ENCODE peak calls at places on chromosomes 5 and 9, in seven cellular contexts. B is HCT116, T is K562, Q is A549, S is GM12878, H is HepG2, I is H1. M is an unnamed sample.

GRCh38 chr5:2303391-2304100 is 420.8 kb upstream of the IRX4 start:
- DNase-seq in B (no peak), T (no peak), Q (no peak), S (no peak), H (no peak), I (no peak), M (no peak)

GRCh38 chr5:157993201-157993600 is 134.3 kb upstream of the CLINT1 start:
- DNase-seq in B (no peak), T (no peak), Q (no peak), S (no peak), H (no peak), I (no peak), M (no peak)

GRCh38 chr5:88787856-88788255 is 95.1 kb downstream of the MEF2C start:
- DNase-seq in B (no peak), T (no peak), Q (no peak), S (no peak), H (no peak), I (no peak), M (no peak)

GRCh38 chr5:177997319-177997670 is 1.3 kb upstream of the PROP1 start:
- DNase-seq in B (no peak), T (no peak), Q (no peak), S (no peak), H (no peak), I (no peak), M (no peak)

GRCh38 chr9:89564257-89564878 is 40.4 kb upstream of the GADD45G start:
- DNase-seq in B (peak), T (peak), Q (peak), S (no peak), H (peak), I (peak), M (no peak)

GRCh38 chr5:74864823-74865222 is 1.4 kb downstream of the FAM169A start:
- DNase-seq in B (no peak), T (no peak), Q (no peak), S (no peak), H (peak), I (no peak), M (no peak)

GRCh38 chr5:133154274-133155088 is 102.7 kb downstream of the HSPA4 start:
- DNase-seq in B (no peak), T (no peak), Q (no peak), S (no peak), H (no peak), I (no peak), M (no peak)

GRCh38 chr9:134964686-134965085 is 47.0 kb upstream of the FCN1 start:
- DNase-seq in B (no peak), T (no peak), Q (no peak), S (no peak), H (no peak), I (no peak), M (no peak)

GRCh38 chr5:94181940-94182339 is 436.5 kb downstream of the KIAA0825 start:
- DNase-seq in B (peak), T (no peak), Q (peak), S (no peak), H (peak), I (no peak), M (peak)

GRCh38 chr5:180353963-180354574 is 933 bp upstream of the GFPT2 start:
- DNase-seq in B (no peak), T (no peak), Q (no peak), S (no peak), H (no peak), I (no peak), M (no peak)

GRCh38 chr9:126638571-126639132 is 24.9 kb downstream of the LMX1B start:
- DNase-seq in B (no peak), T (no peak), Q (no peak), S (no peak), H (no peak), I (no peak), M (no peak)

GRCh38 chr5:141529002-141529401 is 40.1 kb downstream of the PCDHGC5 start:
- DNase-seq in B (no peak), T (no peak), Q (no peak), S (no peak), H (no peak), I (no peak), M (peak)

DNA sequence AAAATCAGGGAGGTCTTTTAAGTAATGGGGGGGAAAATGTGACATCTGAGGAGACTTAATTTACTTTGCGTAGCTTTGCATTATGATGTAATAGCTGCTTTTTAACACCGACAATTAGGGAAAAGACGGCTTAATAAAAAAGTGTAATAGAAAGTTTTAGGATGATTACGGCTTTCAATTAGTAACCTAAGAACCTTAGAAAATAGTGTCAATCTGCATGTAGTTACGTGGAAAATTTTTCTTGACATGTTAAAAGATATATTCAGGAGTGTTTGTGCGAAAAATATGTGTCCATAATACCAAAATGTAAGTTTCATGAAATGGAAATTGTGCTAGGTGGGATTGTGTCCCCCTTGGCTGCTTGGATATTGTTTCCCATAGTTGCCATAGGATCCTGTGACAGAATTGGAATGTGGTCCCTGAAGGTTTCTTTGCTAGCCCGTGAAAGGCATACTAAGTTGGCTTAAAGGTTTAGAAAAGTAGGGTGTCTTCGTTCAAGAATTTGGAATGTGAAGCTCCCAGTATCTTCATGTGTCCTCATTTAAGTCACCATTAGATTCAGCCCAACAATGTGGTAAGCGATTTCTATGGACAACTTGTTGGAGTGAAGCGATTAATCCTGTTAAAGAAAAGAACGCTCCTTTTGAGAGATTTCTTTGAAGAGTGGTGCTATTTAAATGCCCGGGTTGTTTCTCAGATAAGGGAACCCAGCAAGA is 1.9 kb downstream of the RGMB start:
- DNase-seq in B (no peak), T (no peak), Q (no peak), S (no peak), H (no peak), I (no peak), M (no peak)
- TF ChIP-seq CEBPB in B (no peak), T (no peak), Q (no peak), S (no peak), H (no peak), I (no peak), M (peak)

GRCh38 chr5:135535420-135535819 is 344 bp downstream of the NEUROG1 start:
- DNase-seq in B (no peak), T (no peak), Q (peak), S (no peak), H (no peak), I (no peak), M (no peak)

GRCh38 chr5:135537271-135537670 is 1.5 kb upstream of the NEUROG1 start:
- DNase-seq in B (no peak), T (no peak), Q (no peak), S (no peak), H (no peak), I (no peak), M (no peak)

GRCh38 chr5:135534609-135535419 is 950 bp downstream of the NEUROG1 start:
- DNase-seq in B (no peak), T (no peak), Q (no peak), S (no peak), H (no peak), I (no peak), M (no peak)

GRCh38 chr5:135537745-135538144 is 2.0 kb upstream of the NEUROG1 start:
- DNase-seq in B (no peak), T (no peak), Q (no peak), S (no peak), H (no peak), I (no peak), M (no peak)

DNA sequence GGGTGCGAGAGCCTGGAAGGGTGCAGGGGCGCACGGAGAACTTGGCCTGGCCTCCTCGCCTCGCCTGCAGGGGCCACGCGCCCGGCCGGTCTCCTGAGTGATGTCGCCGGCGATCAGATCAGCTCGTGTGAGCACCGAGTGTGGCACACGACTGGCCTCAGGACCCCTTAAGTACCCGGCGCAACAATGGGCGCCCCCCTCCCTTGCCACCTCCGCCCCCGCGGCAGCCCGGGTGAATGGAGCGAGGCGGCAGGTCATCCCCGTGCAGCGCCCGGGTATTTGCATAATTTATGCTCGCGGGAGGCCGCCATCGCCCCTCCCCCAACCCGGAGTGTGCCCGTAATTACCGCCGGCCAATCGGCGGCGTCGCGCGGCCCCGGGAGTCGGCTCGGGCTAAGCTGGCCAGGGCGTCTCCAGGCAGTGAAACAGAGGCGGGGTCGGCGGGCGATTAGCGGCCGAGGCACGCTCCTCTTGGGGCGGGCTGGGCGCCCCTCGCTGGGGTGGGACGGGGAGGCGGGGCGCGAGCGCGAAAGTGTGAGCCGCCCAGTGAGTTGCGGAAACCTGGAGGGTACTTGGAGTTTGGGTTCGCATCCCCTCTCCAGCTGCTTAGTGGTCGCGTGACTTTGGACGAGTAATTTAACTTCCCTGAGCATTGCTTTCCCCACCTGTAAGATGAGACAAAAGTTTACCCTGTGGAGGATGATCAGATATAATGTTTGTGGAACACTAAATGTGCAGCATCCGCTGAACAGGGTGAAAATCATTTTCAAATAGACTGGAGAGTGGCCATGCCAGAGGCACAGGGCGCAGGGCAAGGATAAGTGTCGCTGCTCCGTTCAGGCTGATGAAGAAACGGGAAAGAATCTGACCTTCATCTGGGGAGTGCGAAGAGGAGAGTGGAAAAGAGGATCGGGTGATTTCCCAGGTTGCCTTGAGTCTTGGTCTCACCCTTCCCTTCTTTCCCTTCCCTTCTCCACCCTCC is at the start of gene NEUROG1:
- DNase-seq in B (no peak), T (no peak), Q (no peak), S (no peak), H (no peak), I (no peak), M (no peak)
- TF ChIP-seq CEBPB in B (no peak), T (no peak), Q (no peak), S (no peak), H (no peak), I (no peak), M (no peak)

GRCh38 chr9:121868611-121869010 is 217.2 kb downstream of the DAB2IP start:
- DNase-seq in B (no peak), T (no peak), Q (no peak), S (no peak), H (no peak), I (no peak), M (peak)

GRCh38 chr9:121876212-121876611 is 216.9 kb downstream of the TTLL11 start:
- DNase-seq in B (no peak), T (no peak), Q (no peak), S (no peak), H (no peak), I (no peak), M (no peak)

GRCh38 chr9:121870271-121870670 is 218.8 kb downstream of the DAB2IP start:
- DNase-seq in B (no peak), T (no peak), Q (no peak), S (no peak), H (no peak), I (no peak), M (no peak)

GRCh38 chr9:121866927-121867326 is 215.5 kb downstream of the DAB2IP start:
- DNase-seq in B (no peak), T (no peak), Q (no peak), S (no peak), H (no peak), I (no peak), M (no peak)

GRCh38 chr9:121871431-121872025 is 220.1 kb downstream of the DAB2IP start:
- DNase-seq in B (no peak), T (no peak), Q (no peak), S (no peak), H (no peak), I (no peak), M (peak)
- TF ChIP-seq CEBPB in B (no peak), T (no peak), Q (no peak), S (no peak), H (no peak), I (no peak), M (no peak)

GRCh38 chr5:52579391-52579790 is 208.3 kb upstream of the ITGA1 start:
- DNase-seq in B (no peak), T (no peak), Q (no peak), S (no peak), H (no peak), I (no peak), M (no peak)
- TF ChIP-seq CEBPB in B (no peak), T (no peak), Q (no peak), S (no peak), H (no peak), I (no peak), M (no peak)

GRCh38 chr5:172414618-172415599 is 39.4 kb downstream of the SH3PXD2B start:
- DNase-seq in B (no peak), T (no peak), Q (no peak), S (no peak), H (peak), I (no peak), M (no peak)

GRCh38 chr5:172411423-172412111 is 42.8 kb downstream of the SH3PXD2B start:
- DNase-seq in B (no peak), T (no peak), Q (no peak), S (no peak), H (no peak), I (no peak), M (peak)

GRCh38 chr5:172415615-172416275 is 38.6 kb downstream of the SH3PXD2B start:
- DNase-seq in B (no peak), T (no peak), Q (no peak), S (no peak), H (no peak), I (no peak), M (no peak)

GRCh38 chr5:172412724-172413260 is 41.5 kb downstream of the SH3PXD2B start:
- DNase-seq in B (no peak), T (no peak), Q (no peak), S (peak), H (no peak), I (no peak), M (peak)

DNA sequence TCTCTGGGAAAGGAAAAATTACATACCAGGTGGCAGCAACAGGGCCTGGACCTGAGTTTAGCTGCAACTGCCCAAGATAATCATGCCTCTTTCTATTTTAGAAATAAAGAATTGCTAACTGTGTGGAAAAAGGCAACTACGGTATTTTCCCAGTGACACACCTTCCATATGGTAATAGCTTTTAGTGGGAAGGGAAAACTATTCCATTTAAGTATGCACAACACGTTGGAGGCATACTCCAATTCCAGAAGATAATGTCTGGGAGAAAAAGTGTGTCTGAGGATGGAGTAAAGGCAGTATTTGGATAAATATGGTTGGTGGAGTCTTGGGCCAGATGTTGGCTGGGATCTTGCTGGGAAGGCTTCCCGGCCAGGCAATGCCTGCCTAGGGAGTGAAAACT is 40.7 kb downstream of the SH3PXD2B start:
- DNase-seq in B (no peak), T (no peak), Q (no peak), S (no peak), H (no peak), I (no peak), M (no peak)
- TF ChIP-seq CEBPB in B (no peak), T (no peak), Q (no peak), S (no peak), H (no peak), I (no peak), M (no peak)

GRCh38 chr5:145869753-145870152 is 3.1 kb downstream of the GRXCR2 start:
- DNase-seq in B (no peak), T (no peak), Q (no peak), S (no peak), H (no peak), I (no peak), M (no peak)
- TF ChIP-seq CEBPB in B (no peak), T (no peak), Q (no peak), S (no peak), H (no peak), I (no peak), M (no peak)

GRCh38 chr5:73826301-73826700 is 200.3 kb downstream of the ARHGEF28 start:
- DNase-seq in B (no peak), T (no peak), Q (no peak), S (no peak), H (no peak), I (no peak), M (no peak)

GRCh38 chr5:73825736-73826135 is 199.7 kb downstream of the ARHGEF28 start:
- DNase-seq in B (no peak), T (no peak), Q (no peak), S (no peak), H (no peak), I (no peak), M (peak)

GRCh38 chr5:73825219-73825618 is 199.2 kb downstream of the ARHGEF28 start:
- DNase-seq in B (no peak), T (no peak), Q (no peak), S (no peak), H (no peak), I (no peak), M (no peak)

GRCh38 chr5:73828465-73828864 is 202.5 kb downstream of the ARHGEF28 start:
- DNase-seq in B (no peak), T (no peak), Q (no peak), S (no peak), H (no peak), I (no peak), M (no peak)

DNA sequence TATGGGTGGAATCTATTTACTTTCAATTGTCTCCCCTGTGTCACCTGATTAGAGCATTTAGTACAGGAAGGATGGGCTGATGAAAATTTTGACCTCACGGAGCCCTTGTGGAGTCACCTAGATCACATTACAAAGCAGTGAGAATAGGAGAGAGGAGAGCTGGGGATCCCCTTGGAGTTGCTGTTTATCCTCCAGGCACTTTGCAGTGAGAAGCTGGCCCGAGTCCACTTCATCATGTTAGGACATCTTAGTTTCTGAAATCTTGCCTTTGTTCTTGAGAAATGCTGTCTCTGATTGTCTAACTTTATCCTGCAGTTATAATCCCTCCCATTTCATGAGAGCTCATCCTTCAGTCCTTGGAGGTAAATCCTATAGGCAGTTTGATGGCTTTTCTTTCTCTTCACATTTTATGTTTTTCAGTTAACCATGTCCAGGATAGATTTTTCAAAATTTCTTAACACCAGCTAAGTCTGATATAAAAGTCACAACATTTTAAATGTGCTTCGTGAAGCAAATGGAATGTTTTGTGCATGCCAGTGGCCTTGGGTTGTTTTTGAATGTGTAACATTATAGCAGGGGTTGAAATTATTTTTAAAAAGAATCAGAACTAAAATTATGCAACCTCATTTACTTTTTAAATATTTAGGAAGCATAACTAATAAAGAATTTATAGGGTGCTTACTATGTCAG is 200.9 kb downstream of the ARHGEF28 start:
- DNase-seq in B (no peak), T (no peak), Q (peak), S (no peak), H (no peak), I (no peak), M (peak)
- TF ChIP-seq CEBPB in B (no peak), T (no peak), Q (no peak), S (no peak), H (no peak), I (no peak), M (peak)

GRCh38 chr9:83142389-83142788 is 79.4 kb upstream of the RASEF start:
- DNase-seq in B (no peak), T (no peak), Q (no peak), S (no peak), H (no peak), I (no peak), M (no peak)
- TF ChIP-seq CEBPB in B (no peak), T (no peak), Q (no peak), S (no peak), H (no peak), I (no peak), M (no peak)

GRCh38 chr9:109250311-109250741 is 70.5 kb downstream of the EPB41L4B start:
- DNase-seq in B (no peak), T (no peak), Q (no peak), S (no peak), H (peak), I (no peak), M (no peak)

GRCh38 chr9:109247228-109247627 is 73.6 kb downstream of the EPB41L4B start:
- DNase-seq in B (no peak), T (no peak), Q (no peak), S (no peak), H (no peak), I (no peak), M (no peak)

GRCh38 chr9:109246533-109246932 is 74.3 kb downstream of the EPB41L4B start:
- DNase-seq in B (no peak), T (no peak), Q (no peak), S (no peak), H (no peak), I (no peak), M (no peak)

GRCh38 chr9:109249615-109250014 is 71.2 kb downstream of the EPB41L4B start:
- DNase-seq in B (no peak), T (no peak), Q (no peak), S (no peak), H (no peak), I (no peak), M (no peak)

DNA sequence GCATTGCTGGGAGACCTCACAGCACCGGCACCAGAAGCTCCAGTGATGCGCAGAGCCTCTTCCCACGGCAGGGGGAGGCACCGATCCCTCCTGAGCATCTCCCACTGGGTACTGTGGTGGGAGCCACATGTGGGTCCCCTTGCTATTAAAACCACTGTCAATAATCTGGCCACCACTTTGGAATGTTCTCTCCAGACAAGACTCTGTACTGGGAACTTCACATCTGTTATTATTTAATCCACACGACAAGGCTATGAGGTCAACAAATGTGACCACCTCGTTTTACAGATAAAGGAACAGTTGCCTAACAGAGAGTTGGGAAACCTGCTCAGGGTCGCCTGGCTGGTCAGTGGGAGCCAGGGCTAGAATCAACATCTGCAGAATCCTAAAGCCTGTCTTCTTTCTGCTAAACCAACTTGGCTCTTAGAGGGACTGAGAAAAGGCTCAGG is 72.7 kb downstream of the EPB41L4B start:
- DNase-seq in B (no peak), T (no peak), Q (peak), S (no peak), H (peak), I (no peak), M (peak)
- TF ChIP-seq CEBPB in B (no peak), T (no peak), Q (no peak), S (no peak), H (peak), I (no peak), M (peak)